ENCODE peak calls at places on chromosome 17, in ten cellular contexts. W, Y, E, K, R, F, B, H, Q and S are unnamed samples. For H3K4me1, the result is how much of the 10 kb centered on the place peaks cover.

GRCh38 chr17:60610481-60610880 is 10.5 kb downstream of the PPM1D start:
- DNase-seq in W (no peak), Y (no peak), E (no peak), K (no peak), R (no peak), F (no peak), B (no peak), H (no peak), Q (no peak), S (no peak)

GRCh38 chr17:17677299-17678040 is 3.8 kb upstream of the RAI1 start:
- DNase-seq in W (no peak), Y (no peak), E (no peak), K (no peak), R (no peak), F (no peak), B (no peak), H (no peak), Q (no peak), S (no peak)

GRCh38 chr17:76737676-76738467 is at the start of gene MFSD11:
- DNase-seq in W (peak), Y (peak), E (peak), K (peak), R (peak), F (peak), B (peak), H (peak), Q (peak), S (peak)

GRCh38 chr17:72766761-72767356 is 325.6 kb downstream of the SLC39A11 start:
- DNase-seq in W (no peak), Y (no peak), E (no peak), K (no peak), R (no peak), F (no peak), B (no peak), H (no peak), Q (no peak), S (no peak)

GRCh38 chr17:67836205-67836987 is 11.1 kb downstream of the BPTF start:
- DNase-seq in W (no peak), Y (no peak), E (no peak), K (no peak), R (no peak), F (no peak), B (no peak), H (no peak), Q (no peak), S (no peak)

GRCh38 chr17:56661906-56662305 is 68.4 kb downstream of the NOG start:
- DNase-seq in W (no peak), Y (no peak), E (no peak), K (no peak), R (no peak), F (no peak), B (no peak), H (no peak), Q (no peak), S (no peak)

GRCh38 chr17:5719976-5720375 is 135.7 kb upstream of the NLRP1 start:
- DNase-seq in W (no peak), Y (no peak), E (no peak), K (no peak), R (no peak), F (no peak), B (no peak), H (no peak), Q (no peak), S (no peak)

GRCh38 chr17:68381076-68381900 is 76.0 kb downstream of the WIPI1 start:
- DNase-seq in W (peak), Y (no peak), E (no peak), K (peak), R (no peak), F (no peak), B (no peak), H (peak), Q (no peak), S (no peak)

GRCh38 chr17:83094291-83094690 is 14.9 kb downstream of the METRNL start:
- DNase-seq in W (no peak), Y (no peak), E (no peak), K (no peak), R (no peak), F (no peak), B (no peak), H (no peak), Q (no peak), S (no peak)

GRCh38 chr17:83093506-83093905 is 14.1 kb downstream of the METRNL start:
- DNase-seq in W (no peak), Y (no peak), E (no peak), K (no peak), R (no peak), F (no peak), B (no peak), H (no peak), Q (no peak), S (peak)

GRCh38 chr17:83092931-83093330 is 13.5 kb downstream of the METRNL start:
- DNase-seq in W (no peak), Y (no peak), E (no peak), K (no peak), R (no peak), F (no peak), B (no peak), H (no peak), Q (no peak), S (no peak)

GRCh38 chr17:83096401-83097220 is 17.2 kb downstream of the METRNL start:
- DNase-seq in W (no peak), Y (peak), E (no peak), K (peak), R (no peak), F (no peak), B (no peak), H (peak), Q (no peak), S (no peak)

GRCh38 chr17:83095016-83095415 is 15.6 kb downstream of the METRNL start:
- DNase-seq in W (no peak), Y (no peak), E (no peak), K (no peak), R (no peak), F (no peak), B (no peak), H (no peak), Q (no peak), S (no peak)
- TF ChIP-seq CTCF in W (no peak), Y (no peak), E (no peak), K (no peak), R (no peak), F (no peak), B (no peak), H (no peak), Q (no peak), S (no peak)

GRCh38 chr17:78200451-78200850 is 13.3 kb downstream of the AFMID start:
- DNase-seq in W (no peak), Y (no peak), E (no peak), K (no peak), R (no peak), F (no peak), B (no peak), H (no peak), Q (no peak), S (no peak)

GRCh38 chr17:78196712-78197111 is 9.6 kb downstream of the AFMID start:
- DNase-seq in W (no peak), Y (no peak), E (no peak), K (no peak), R (no peak), F (no peak), B (no peak), H (no peak), Q (no peak), S (no peak)

GRCh38 chr17:78192616-78193015 is 5.5 kb downstream of the AFMID start:
- DNase-seq in W (no peak), Y (no peak), E (no peak), K (no peak), R (no peak), F (no peak), B (no peak), H (no peak), Q (no peak), S (no peak)

GRCh38 chr17:78202666-78203065 is 11.4 kb upstream of the BIRC5 start:
- DNase-seq in W (no peak), Y (no peak), E (no peak), K (no peak), R (peak), F (no peak), B (no peak), H (no peak), Q (no peak), S (no peak)

GRCh38 chr17:78197147-78197830 is 10.1 kb downstream of the AFMID start:
- DNase-seq in W (peak), Y (no peak), E (no peak), K (no peak), R (no peak), F (no peak), B (no peak), H (no peak), Q (peak), S (no peak)
- H3K4me1 ChIP-seq in W (under half), Y (under half), E (under half), K (under half), R (under half), F (under half), B (under half), H (under half), Q (under half), S (under half)

GRCh38 chr17:80526116-80526910 is 18.3 kb upstream of the RPTOR start:
- DNase-seq in W (no peak), Y (no peak), E (no peak), K (no peak), R (no peak), F (no peak), B (no peak), H (no peak), Q (peak), S (no peak)

GRCh38 chr17:80523054-80523744 is 21.4 kb upstream of the RPTOR start:
- DNase-seq in W (no peak), Y (no peak), E (peak), K (no peak), R (no peak), F (no peak), B (no peak), H (no peak), Q (no peak), S (no peak)

GRCh38 chr17:80520810-80521209 is 23.8 kb upstream of the RPTOR start:
- DNase-seq in W (no peak), Y (no peak), E (no peak), K (no peak), R (no peak), F (no peak), B (no peak), H (no peak), Q (no peak), S (no peak)

GRCh38 chr17:80527016-80527645 is 17.5 kb upstream of the RPTOR start:
- DNase-seq in W (peak), Y (no peak), E (no peak), K (no peak), R (no peak), F (no peak), B (peak), H (no peak), Q (no peak), S (no peak)

DNA sequence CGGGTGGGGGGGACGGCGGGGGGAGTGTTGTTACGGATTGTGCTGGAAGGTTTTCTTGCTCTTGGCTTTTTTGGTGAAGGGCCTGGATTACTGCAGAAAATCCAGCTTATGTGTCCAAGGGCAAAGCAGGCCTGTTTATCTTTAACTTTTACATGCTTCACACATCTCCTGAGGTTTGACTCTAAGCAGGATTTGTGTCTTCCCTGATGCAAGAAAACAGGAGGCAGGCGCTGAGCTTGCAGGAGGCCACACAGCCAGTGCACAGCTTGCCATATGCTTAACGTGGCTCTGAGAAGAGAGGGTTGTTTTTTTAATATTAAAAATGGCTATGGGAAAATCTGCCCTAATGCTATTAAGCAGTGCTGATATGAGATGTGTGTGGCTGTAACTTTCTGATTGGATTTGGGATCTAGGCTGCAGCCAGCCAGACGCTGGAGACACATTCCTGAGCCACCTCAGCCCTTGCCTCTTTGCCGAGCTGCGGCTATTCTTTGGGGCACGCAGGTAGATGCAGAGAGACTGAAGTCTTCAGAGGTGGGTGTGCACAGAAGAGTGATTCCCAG is 20.4 kb upstream of the RPTOR start:
- DNase-seq in W (no peak), Y (no peak), E (peak), K (no peak), R (no peak), F (no peak), B (no peak), H (no peak), Q (no peak), S (no peak)
- H3K27ac ChIP-seq in W (no peak), Y (no peak), E (no peak), K (no peak), R (no peak), F (no peak), B (no peak), H (no peak), Q (no peak), S (no peak)

DNA sequence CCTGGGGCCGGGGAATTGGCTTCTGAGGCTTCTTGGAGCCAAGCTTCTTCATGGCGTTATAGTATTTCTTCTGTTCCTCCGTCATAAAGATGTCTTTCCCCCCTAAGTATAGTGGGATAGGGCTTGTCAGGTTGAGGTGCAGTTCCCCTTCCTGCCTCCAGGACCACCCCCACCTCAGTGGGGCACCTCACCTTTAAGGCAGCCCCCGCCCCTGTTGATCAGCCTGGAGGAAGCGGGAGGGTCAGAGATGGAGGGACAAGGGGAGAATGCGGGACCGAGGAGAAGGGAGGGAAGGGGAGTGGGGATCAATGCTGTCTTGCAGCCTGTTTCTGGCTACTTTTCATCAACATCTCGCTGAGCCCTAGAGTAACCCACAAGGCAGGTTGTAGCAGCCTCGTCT is 11.6 kb upstream of the CD79B start:
- DNase-seq in W (no peak), Y (no peak), E (no peak), K (no peak), R (no peak), F (no peak), B (no peak), H (no peak), Q (no peak), S (no peak)
- TF ChIP-seq CTCF in W (no peak), Y (no peak), E (no peak), K (no peak), R (no peak), F (no peak), B (no peak), H (peak), Q (peak), S (no peak)